ENCODE peak calls at places on chromosomes 1 and 21, in six cellular contexts. One of them, this sample, is unnamed.

GRCh38 chr1:66375125-66375524 is 158.8 kb upstream of the SGIP1 start:
- DNase-seq in activated gamma-delta T cell treated with Interleukin-2 at 50 U/mL for 16 hours: no peak
- DNase-seq in mucosa of gallbladder: no peak
- DNase-seq in A549: no peak
- DNase-seq in CD8-positive, alpha-beta T cell: no peak
- DNase-seq in stimulated activated CD4-positive, alpha-beta T cell treated with anti-CD3 and anti-CD28 coated beads, TNF-alpha, amount 100 ng/mL, for 24 hours: no peak
- DNase-seq in this sample: no peak

GRCh38 chr1:75548721-75549480 is 62.0 kb downstream of the SLC44A5 start:
- DNase-seq in A549: no peak
- DNase-seq in CD8-positive, alpha-beta T cell: no peak
- DNase-seq in mucosa of gallbladder: no peak
- DNase-seq in stimulated activated CD4-positive, alpha-beta T cell treated with anti-CD3 and anti-CD28 coated beads, TNF-alpha, amount 100 ng/mL, for 24 hours: no peak
- DNase-seq in activated gamma-delta T cell treated with Interleukin-2 at 50 U/mL for 16 hours: no peak
- DNase-seq in this sample: no peak

GRCh38 chr1:193306430-193306829 is 120.0 kb upstream of the B3GALT2 start:
- DNase-seq in stimulated activated CD4-positive, alpha-beta T cell treated with anti-CD3 and anti-CD28 coated beads, TNF-alpha, amount 100 ng/mL, for 24 hours: no peak
- DNase-seq in mucosa of gallbladder: no peak
- DNase-seq in A549: no peak
- DNase-seq in CD8-positive, alpha-beta T cell: no peak
- DNase-seq in activated gamma-delta T cell treated with Interleukin-2 at 50 U/mL for 16 hours: no peak
- DNase-seq in this sample: no peak

GRCh38 chr1:22875851-22876250 is 96.8 kb downstream of the LACTBL1 start:
- DNase-seq in mucosa of gallbladder: no peak
- DNase-seq in stimulated activated CD4-positive, alpha-beta T cell treated with anti-CD3 and anti-CD28 coated beads, TNF-alpha, amount 100 ng/mL, for 24 hours: no peak
- DNase-seq in A549: no peak
- DNase-seq in CD8-positive, alpha-beta T cell: no peak
- DNase-seq in activated gamma-delta T cell treated with Interleukin-2 at 50 U/mL for 16 hours: no peak
- DNase-seq in this sample: no peak

GRCh38 chr1:198352975-198353695 is 187.3 kb downstream of the ATP6V1G3 start:
- DNase-seq in activated gamma-delta T cell treated with Interleukin-2 at 50 U/mL for 16 hours: no peak
- DNase-seq in A549: no peak
- DNase-seq in mucosa of gallbladder: no peak
- DNase-seq in CD8-positive, alpha-beta T cell: no peak
- DNase-seq in stimulated activated CD4-positive, alpha-beta T cell treated with anti-CD3 and anti-CD28 coated beads, TNF-alpha, amount 100 ng/mL, for 24 hours: no peak
- DNase-seq in this sample: no peak

GRCh38 chr1:6591222-6591621 is 11.4 kb downstream of the ZBTB48 start:
- DNase-seq in A549: no peak
- DNase-seq in stimulated activated CD4-positive, alpha-beta T cell treated with anti-CD3 and anti-CD28 coated beads, TNF-alpha, amount 100 ng/mL, for 24 hours: no peak
- DNase-seq in CD8-positive, alpha-beta T cell: peak
- DNase-seq in mucosa of gallbladder: no peak
- DNase-seq in activated gamma-delta T cell treated with Interleukin-2 at 50 U/mL for 16 hours: no peak
- DNase-seq in this sample: no peak

GRCh38 chr1:61436016-61436415 is 288.9 kb downstream of the TM2D1 start:
- DNase-seq in mucosa of gallbladder: no peak
- DNase-seq in stimulated activated CD4-positive, alpha-beta T cell treated with anti-CD3 and anti-CD28 coated beads, TNF-alpha, amount 100 ng/mL, for 24 hours: no peak
- DNase-seq in CD8-positive, alpha-beta T cell: no peak
- DNase-seq in A549: no peak
- DNase-seq in activated gamma-delta T cell treated with Interleukin-2 at 50 U/mL for 16 hours: no peak
- DNase-seq in this sample: no peak

GRCh38 chr1:214419650-214420049 is 131.8 kb downstream of the PTPN14 start:
- DNase-seq in activated gamma-delta T cell treated with Interleukin-2 at 50 U/mL for 16 hours: no peak
- DNase-seq in A549: no peak
- DNase-seq in CD8-positive, alpha-beta T cell: no peak
- DNase-seq in mucosa of gallbladder: no peak
- DNase-seq in stimulated activated CD4-positive, alpha-beta T cell treated with anti-CD3 and anti-CD28 coated beads, TNF-alpha, amount 100 ng/mL, for 24 hours: no peak
- DNase-seq in this sample: no peak

GRCh38 chr21:37683396-37684114 is 232.7 kb downstream of the KCNJ6 start:
- DNase-seq in activated gamma-delta T cell treated with Interleukin-2 at 50 U/mL for 16 hours: no peak
- DNase-seq in stimulated activated CD4-positive, alpha-beta T cell treated with anti-CD3 and anti-CD28 coated beads, TNF-alpha, amount 100 ng/mL, for 24 hours: no peak
- DNase-seq in CD8-positive, alpha-beta T cell: no peak
- DNase-seq in A549: no peak
- DNase-seq in mucosa of gallbladder: no peak
- DNase-seq in this sample: no peak

GRCh38 chr1:211925016-211925415 is 94.5 kb upstream of the LPGAT1 start:
- DNase-seq in A549: no peak
- DNase-seq in stimulated activated CD4-positive, alpha-beta T cell treated with anti-CD3 and anti-CD28 coated beads, TNF-alpha, amount 100 ng/mL, for 24 hours: no peak
- DNase-seq in activated gamma-delta T cell treated with Interleukin-2 at 50 U/mL for 16 hours: no peak
- DNase-seq in CD8-positive, alpha-beta T cell: no peak
- DNase-seq in mucosa of gallbladder: no peak
- DNase-seq in this sample: no peak

GRCh38 chr1:226635456-226635941 is 86.9 kb downstream of the STUM start:
- DNase-seq in activated gamma-delta T cell treated with Interleukin-2 at 50 U/mL for 16 hours: no peak
- DNase-seq in CD8-positive, alpha-beta T cell: peak
- DNase-seq in mucosa of gallbladder: no peak
- DNase-seq in A549: no peak
- DNase-seq in stimulated activated CD4-positive, alpha-beta T cell treated with anti-CD3 and anti-CD28 coated beads, TNF-alpha, amount 100 ng/mL, for 24 hours: peak
- DNase-seq in this sample: peak

GRCh38 chr1:57279909-57280666 is 143.8 kb downstream of the DAB1 start:
- DNase-seq in activated gamma-delta T cell treated with Interleukin-2 at 50 U/mL for 16 hours: no peak
- DNase-seq in A549: no peak
- DNase-seq in CD8-positive, alpha-beta T cell: no peak
- DNase-seq in stimulated activated CD4-positive, alpha-beta T cell treated with anti-CD3 and anti-CD28 coated beads, TNF-alpha, amount 100 ng/mL, for 24 hours: no peak
- DNase-seq in mucosa of gallbladder: peak
- DNase-seq in this sample: no peak

GRCh38 chr1:174021611-174022079 is 512 bp downstream of the RC3H1 start:
- DNase-seq in CD8-positive, alpha-beta T cell: no peak
- DNase-seq in stimulated activated CD4-positive, alpha-beta T cell treated with anti-CD3 and anti-CD28 coated beads, TNF-alpha, amount 100 ng/mL, for 24 hours: peak
- DNase-seq in mucosa of gallbladder: peak
- DNase-seq in activated gamma-delta T cell treated with Interleukin-2 at 50 U/mL for 16 hours: peak
- DNase-seq in A549: no peak
- DNase-seq in this sample: peak

GRCh38 chr1:205456383-205456867 is 580 bp upstream of the BLACAT1 start:
- DNase-seq in A549: no peak
- DNase-seq in activated gamma-delta T cell treated with Interleukin-2 at 50 U/mL for 16 hours: no peak
- DNase-seq in mucosa of gallbladder: no peak
- DNase-seq in CD8-positive, alpha-beta T cell: no peak
- DNase-seq in stimulated activated CD4-positive, alpha-beta T cell treated with anti-CD3 and anti-CD28 coated beads, TNF-alpha, amount 100 ng/mL, for 24 hours: no peak
- DNase-seq in this sample: no peak

GRCh38 chr1:22521692-22522091 is 41.6 kb upstream of the EPHA8 start:
- DNase-seq in mucosa of gallbladder: no peak
- DNase-seq in CD8-positive, alpha-beta T cell: no peak
- DNase-seq in A549: no peak
- DNase-seq in activated gamma-delta T cell treated with Interleukin-2 at 50 U/mL for 16 hours: no peak
- DNase-seq in stimulated activated CD4-positive, alpha-beta T cell treated with anti-CD3 and anti-CD28 coated beads, TNF-alpha, amount 100 ng/mL, for 24 hours: no peak
- DNase-seq in this sample: no peak

GRCh38 chr1:225879521-225880209 is 2.5 kb downstream of the TMEM63A start:
- DNase-seq in stimulated activated CD4-positive, alpha-beta T cell treated with anti-CD3 and anti-CD28 coated beads, TNF-alpha, amount 100 ng/mL, for 24 hours: no peak
- DNase-seq in mucosa of gallbladder: no peak
- DNase-seq in A549: no peak
- DNase-seq in activated gamma-delta T cell treated with Interleukin-2 at 50 U/mL for 16 hours: peak
- DNase-seq in CD8-positive, alpha-beta T cell: peak
- DNase-seq in this sample: no peak

GRCh38 chr1:46521417-46521816 is 30.0 kb downstream of the KNCN start:
- DNase-seq in stimulated activated CD4-positive, alpha-beta T cell treated with anti-CD3 and anti-CD28 coated beads, TNF-alpha, amount 100 ng/mL, for 24 hours: no peak
- DNase-seq in A549: no peak
- DNase-seq in mucosa of gallbladder: no peak
- DNase-seq in activated gamma-delta T cell treated with Interleukin-2 at 50 U/mL for 16 hours: no peak
- DNase-seq in CD8-positive, alpha-beta T cell: no peak
- DNase-seq in this sample: no peak

GRCh38 chr1:29540801-29541357 is 304.6 kb downstream of the PTPRU start:
- DNase-seq in activated gamma-delta T cell treated with Interleukin-2 at 50 U/mL for 16 hours: no peak
- DNase-seq in A549: no peak
- DNase-seq in mucosa of gallbladder: no peak
- DNase-seq in CD8-positive, alpha-beta T cell: no peak
- DNase-seq in stimulated activated CD4-positive, alpha-beta T cell treated with anti-CD3 and anti-CD28 coated beads, TNF-alpha, amount 100 ng/mL, for 24 hours: no peak
- DNase-seq in this sample: no peak

GRCh38 chr1:65952692-65953091 is 160.0 kb downstream of the PDE4B start:
- DNase-seq in A549: no peak
- DNase-seq in mucosa of gallbladder: no peak
- DNase-seq in CD8-positive, alpha-beta T cell: no peak
- DNase-seq in activated gamma-delta T cell treated with Interleukin-2 at 50 U/mL for 16 hours: no peak
- DNase-seq in stimulated activated CD4-positive, alpha-beta T cell treated with anti-CD3 and anti-CD28 coated beads, TNF-alpha, amount 100 ng/mL, for 24 hours: no peak
- DNase-seq in this sample: no peak

GRCh38 chr1:154422521-154422920 is 17.4 kb downstream of the IL6R start:
- DNase-seq in stimulated activated CD4-positive, alpha-beta T cell treated with anti-CD3 and anti-CD28 coated beads, TNF-alpha, amount 100 ng/mL, for 24 hours: no peak
- DNase-seq in CD8-positive, alpha-beta T cell: no peak
- DNase-seq in A549: no peak
- DNase-seq in mucosa of gallbladder: no peak
- DNase-seq in activated gamma-delta T cell treated with Interleukin-2 at 50 U/mL for 16 hours: no peak
- DNase-seq in this sample: no peak

GRCh38 chr21:38170283-38170682 is 86.5 kb upstream of the KCNJ15 start:
- DNase-seq in stimulated activated CD4-positive, alpha-beta T cell treated with anti-CD3 and anti-CD28 coated beads, TNF-alpha, amount 100 ng/mL, for 24 hours: no peak
- DNase-seq in A549: no peak
- DNase-seq in mucosa of gallbladder: peak
- DNase-seq in CD8-positive, alpha-beta T cell: no peak
- DNase-seq in activated gamma-delta T cell treated with Interleukin-2 at 50 U/mL for 16 hours: no peak
- DNase-seq in this sample: no peak

GRCh38 chr1:50985094-50985493 is 15.0 kb downstream of the CDKN2C start:
- DNase-seq in mucosa of gallbladder: no peak
- DNase-seq in CD8-positive, alpha-beta T cell: no peak
- DNase-seq in stimulated activated CD4-positive, alpha-beta T cell treated with anti-CD3 and anti-CD28 coated beads, TNF-alpha, amount 100 ng/mL, for 24 hours: no peak
- DNase-seq in A549: no peak
- DNase-seq in activated gamma-delta T cell treated with Interleukin-2 at 50 U/mL for 16 hours: no peak
- DNase-seq in this sample: no peak

GRCh38 chr1:167223144-167224103 is 2.7 kb downstream of the POU2F1 start:
- DNase-seq in CD8-positive, alpha-beta T cell: no peak
- DNase-seq in mucosa of gallbladder: no peak
- DNase-seq in activated gamma-delta T cell treated with Interleukin-2 at 50 U/mL for 16 hours: no peak
- DNase-seq in stimulated activated CD4-positive, alpha-beta T cell treated with anti-CD3 and anti-CD28 coated beads, TNF-alpha, amount 100 ng/mL, for 24 hours: no peak
- DNase-seq in A549: no peak
- DNase-seq in this sample: no peak

This sample was measured in activated T-helper 9 cell treated with anti-CD3 and anti-CD28 coated beads, Interleukin-2, amount 50 U/mL, for 16 hours.